ENCODE peak calls at places on chromosomes 7 and 10, in eight cellular contexts. H is ACHN; G is HTR-8/SVneo; R is putamen; V is activated naive CD4-positive, alpha-beta T cell treated with anti-CD3 and anti-CD28 coated beads, Interleukin-2, amount 10 ng/mL, durations not matched to agents 7 days and 5 days; Z is smooth muscle cell of the brain vasculature; S is activated CD4-positive, alpha-beta T cell treated with anti-CD3 and anti-CD28 coated beads, Interleukin-2, amount 50 U/mL, for 1 hour; X is pancreas. B is an unnamed sample.

GRCh38 chr7:22372863-22373262 is 15.9 kb upstream of the RAPGEF5 start:
- DNase-seq in X (peak; percentile 36), R (no peak), H (no peak), Z (no peak), G (no peak), S (no peak), V (no peak), B (no peak)

GRCh38 chr10:112250555-112250954 is 32.6 kb upstream of the TECTB start:
- DNase-seq in G (no peak), X (no peak), V (no peak), R (no peak), S (no peak), H (peak; percentile 41), Z (no peak), B (no peak)

GRCh38 chr7:152383341-152384234 is 52.2 kb downstream of the KMT2C start:
- DNase-seq in V (no peak), G (no peak), R (peak; percentile 47), X (no peak), S (no peak), H (no peak), Z (no peak), B (no peak)

GRCh38 chr7:135758531-135758932 is 9.9 kb upstream of the FAM180A start:
- DNase-seq in X (no peak), Z (no peak), V (no peak), R (peak; percentile 87), G (no peak), S (no peak), H (no peak), B (no peak)

GRCh38 chr7:29398011-29398410 is 165.6 kb upstream of the PRR15 start:
- DNase-seq in V (no peak), Z (no peak), X (no peak), R (no peak), S (no peak), H (no peak), G (no peak), B (no peak)

GRCh38 chr10:78658645-78659632 is 409.8 kb upstream of the ZMIZ1 start:
- DNase-seq in H (no peak), X (no peak), S (no peak), G (no peak), Z (no peak), V (no peak), R (no peak), B (no peak)

GRCh38 chr10:33234779-33235178 is 99.7 kb downstream of the NRP1 start:
- DNase-seq in Z (no peak), R (no peak), S (no peak), G (no peak), H (no peak), X (no peak), V (no peak), B (peak; percentile 15)

GRCh38 chr10:93991596-93992284 is 2.0 kb upstream of the PLCE1 start:
- DNase-seq in G (peak; percentile 81), S (no peak), H (peak; percentile 90), Z (no peak), X (peak; percentile 41), V (no peak), R (peak; percentile 3), B (no peak)

GRCh38 chr10:36888925-36889573 is 236.3 kb upstream of the ANKRD30A start:
- DNase-seq in V (peak; percentile 61), X (no peak), S (peak; percentile 21), G (peak; percentile 3), Z (peak; percentile 13), R (peak; percentile 33), H (peak; percentile 35), B (no peak)

GRCh38 chr10:110226555-110226925 is 19.1 kb downstream of the MXI1 start:
- DNase-seq in G (no peak), V (peak; percentile 89), S (peak; percentile 87), X (peak; percentile 95), Z (peak; percentile 82), R (peak; percentile 92), H (peak; percentile 87), B (peak; percentile 83)

GRCh38 chr10:89836840-89837172 is 135.4 kb downstream of the KIF20B start:
- DNase-seq in G (no peak), H (no peak), X (no peak), V (no peak), S (no peak), Z (no peak), R (no peak), B (no peak)

GRCh38 chr10:69943292-69943820 is 109.3 kb upstream of the MACROH2A2 start:
- DNase-seq in R (no peak), S (no peak), X (no peak), V (no peak), H (no peak), Z (no peak), G (no peak), B (no peak)

GRCh38 chr10:22988581-22989360 is 60.9 kb downstream of the ARMC3 start:
- DNase-seq in Z (peak; percentile 32), R (peak; percentile 83), V (peak; percentile 75), X (peak; percentile 38), S (peak; percentile 60), H (peak; percentile 61), G (peak; percentile 22), B (peak; percentile 5)

GRCh38 chr7:80185571-80185970 is 50.9 kb downstream of the GNAI1 start:
- DNase-seq in G (no peak), Z (no peak), X (no peak), S (no peak), R (no peak), V (no peak), H (no peak), B (no peak)

GRCh38 chr10:29694121-29694520 is 59.4 kb upstream of the SVIL start:
- DNase-seq in Z (no peak), H (no peak), S (no peak), V (no peak), G (no peak), R (no peak), X (no peak), B (no peak)

GRCh38 chr7:51307811-51308737 is 8.5 kb downstream of the COBL start:
- DNase-seq in X (no peak), Z (no peak), H (no peak), G (no peak), R (no peak), V (no peak), S (no peak), B (no peak)

GRCh38 chr10:68105820-68106219 is 3.5 kb upstream of the MYPN start:
- DNase-seq in S (no peak), R (peak; percentile 26), G (peak; percentile 46), H (no peak), Z (no peak), V (no peak), X (no peak), B (no peak)

GRCh38 chr7:135965602-135966001 is 11.6 kb downstream of the MTPN start:
- DNase-seq in R (no peak), G (no peak), V (no peak), H (no peak), Z (no peak), S (no peak), X (no peak), B (no peak)

GRCh38 chr7:11212816-11213215 is 239.1 kb downstream of the PHF14 start:
- DNase-seq in S (no peak), V (no peak), X (no peak), Z (no peak), R (no peak), G (no peak), H (no peak), B (no peak)

GRCh38 chr7:3234851-3235250 is 66.2 kb upstream of the SDK1 start:
- DNase-seq in V (no peak), H (no peak), Z (no peak), S (no peak), G (no peak), X (no peak), R (no peak), B (no peak)

GRCh38 chr7:20330797-20331230 is at the start of gene ITGB8:
- DNase-seq in R (no peak), G (peak; percentile 19), Z (no peak), V (peak; percentile 20), S (no peak), X (no peak), H (peak; percentile 66), B (no peak)

GRCh38 chr7:1055084-1055450 is 10.7 kb downstream of the GPR146 start:
- DNase-seq in S (peak; percentile 57), V (peak; percentile 82), R (peak; percentile 64), X (no peak), Z (no peak), G (no peak), H (no peak), B (peak; percentile 69)

GRCh38 chr10:6364283-6364682 is 161.6 kb downstream of the PFKFB3 start:
- DNase-seq in H (no peak), G (no peak), S (no peak), V (no peak), R (no peak), Z (no peak), X (no peak), B (no peak)

GRCh38 chr7:135098391-135098790 is 49.5 kb upstream of the TMEM140 start:
- DNase-seq in S (no peak), R (no peak), V (no peak), X (no peak), H (no peak), Z (no peak), G (no peak), B (peak; percentile 90)

GRCh38 chr7:5274441-5274840 is 8.3 kb upstream of the SLC29A4 start:
- DNase-seq in H (no peak), V (no peak), X (no peak), Z (no peak), G (no peak), S (no peak), R (no peak), B (no peak)

GRCh38 chr7:74522281-74522905 is 68.7 kb downstream of the GTF2IRD1 start:
- DNase-seq in G (no peak), V (no peak), S (no peak), X (no peak), Z (no peak), R (no peak), H (no peak), B (no peak)

GRCh38 chr7:73851410-73852338 is 9.3 kb upstream of the TMEM270 start:
- DNase-seq in R (no peak), H (peak; percentile 99), Z (no peak), X (no peak), G (peak; percentile 67), S (no peak), V (no peak), B (peak; percentile 91)

GRCh38 chr7:36281945-36282727 is 107.5 kb upstream of the ANLN start:
- DNase-seq in V (no peak), R (peak; percentile 74), S (no peak), X (no peak), H (peak; percentile 47), G (no peak), Z (no peak), B (no peak)

GRCh38 chr10:391849-392704 is 256.8 kb downstream of the ZMYND11 start:
- DNase-seq in X (no peak), V (no peak), H (no peak), R (no peak), S (no peak), G (no peak), Z (no peak), B (no peak)

GRCh38 chr7:36387437-36388345 is 2.0 kb upstream of the ANLN start:
- DNase-seq in V (no peak), Z (no peak), R (no peak), X (no peak), G (no peak), H (peak; percentile 54), S (no peak), B (no peak)

GRCh38 chr10:84493951-84494848 is 165.8 kb downstream of the CCSER2 start:
- DNase-seq in R (no peak), G (peak; percentile 48), V (no peak), S (no peak), X (no peak), H (peak; percentile 86), Z (no peak), B (peak; percentile 39)

GRCh38 chr10:76649723-76650127 is 987.9 kb downstream of the KCNMA1 start:
- DNase-seq in S (no peak), Z (peak; percentile 66), G (peak; percentile 33), V (no peak), H (peak; percentile 15), R (no peak), X (peak; percentile 32), B (no peak)

GRCh38 chr7:140899883-140900282 is 24.8 kb downstream of the BRAF start:
- DNase-seq in H (no peak), R (peak; percentile 33), Z (no peak), V (no peak), X (no peak), G (no peak), S (no peak), B (no peak)

GRCh38 chr10:77285529-77286182 is 352.0 kb downstream of the KCNMA1 start:
- DNase-seq in H (no peak), R (no peak), S (no peak), G (no peak), X (no peak), V (no peak), Z (no peak), B (no peak)

B was measured in pulmonary artery endothelial cell.